ENCODE peak calls at places on chromosome 1, in four cellular contexts. F is neural progenitor cell, I is Panc1, H is AG09309. S is an unnamed sample.

GRCh38 chr1:158046726-158047510 is 53.5 kb downstream of the KIRREL1 start:
- DNase-seq in I (no peak), F (no peak), H (no peak), S (no peak)

GRCh38 chr1:22096036-22096435 is 43.5 kb downstream of the CDC42 start:
- DNase-seq in I (no peak), F (no peak), H (no peak), S (no peak)

GRCh38 chr1:38444311-38444710 is 397.7 kb upstream of the POU3F1 start:
- DNase-seq in H (peak; percentile 20), F (peak; percentile 57), I (no peak), S (no peak)

GRCh38 chr1:78092686-78093085 is 46.9 kb downstream of the GIPC2 start:
- DNase-seq in H (no peak), I (no peak), F (no peak), S (no peak)

GRCh38 chr1:36094621-36095061 is 5.9 kb downstream of the ADPRS start:
- DNase-seq in F (no peak), I (no peak), H (no peak), S (no peak)

GRCh38 chr1:66764994-66765578 is 12.8 kb downstream of the DYNLT5 start:
- DNase-seq in F (peak; percentile 37), I (peak; percentile 60), H (peak; percentile 34), S (no peak)

GRCh38 chr1:166908942-166909341 is 32.9 kb upstream of the TADA1 start:
- DNase-seq in H (peak; percentile 5), F (no peak), I (no peak), S (no peak)

GRCh38 chr1:19439464-19440171 is 45.7 kb downstream of the CAPZB start:
- DNase-seq in F (peak; percentile 49), H (no peak), I (no peak), S (no peak)

GRCh38 chr1:56644941-56645662 is at the start of gene PRKAA2:
- DNase-seq in F (peak; percentile 88), I (no peak), H (no peak), S (peak; percentile 39)

GRCh38 chr1:102853701-102854187 is 254.6 kb downstream of the COL11A1 start:
- DNase-seq in I (no peak), H (no peak), F (no peak), S (no peak)

GRCh38 chr1:212234431-212235298 is 50.5 kb upstream of the PPP2R5A start:
- DNase-seq in I (peak; percentile 60), F (no peak), H (peak; percentile 93), S (no peak)

GRCh38 chr1:14365226-14365994 is 233.1 kb upstream of the KAZN start:
- DNase-seq in F (no peak), I (no peak), H (no peak), S (no peak)

GRCh38 chr1:14363191-14363590 is 235.3 kb upstream of the KAZN start:
- DNase-seq in I (no peak), F (no peak), H (no peak), S (no peak)

GRCh38 chr1:14362331-14362730 is 236.2 kb upstream of the KAZN start:
- DNase-seq in F (no peak), I (no peak), H (no peak), S (no peak)

GRCh38 chr1:14366361-14367018 is 232.0 kb upstream of the KAZN start:
- DNase-seq in F (peak; percentile 60), H (no peak), I (no peak), S (no peak)

DNA sequence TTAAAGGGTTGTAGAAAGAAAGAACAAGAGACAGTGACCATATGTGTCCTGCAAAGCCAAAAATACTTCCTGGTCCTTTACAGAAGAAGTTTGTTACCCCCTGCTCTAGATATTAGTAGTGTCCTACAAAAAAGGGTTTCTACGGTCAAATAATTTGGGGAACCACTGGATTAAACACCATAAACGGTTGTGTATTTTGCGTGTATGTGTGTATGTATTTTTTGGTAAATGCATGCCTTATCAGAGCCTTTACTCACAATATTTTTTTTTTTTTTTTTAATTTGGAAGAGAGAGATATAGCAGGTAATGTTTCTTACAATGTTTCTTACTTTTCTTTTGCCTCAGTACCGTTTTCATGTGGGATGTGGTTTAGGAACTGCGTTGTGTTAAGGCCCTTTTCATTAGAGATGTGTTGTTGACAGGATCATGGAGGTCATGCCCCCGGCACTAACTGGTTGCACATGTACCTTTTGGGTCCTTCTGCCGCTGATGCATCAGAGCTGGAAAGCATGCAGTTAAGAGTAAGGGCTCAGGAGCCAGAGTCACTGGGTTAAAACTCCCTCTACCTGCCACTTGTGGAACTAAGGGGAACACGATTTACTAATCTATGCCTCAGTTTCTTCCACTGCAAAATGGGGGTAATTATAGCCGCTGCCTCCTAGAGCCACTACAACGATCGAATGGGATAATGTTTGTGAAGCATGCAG is 234.6 kb upstream of the KAZN start:
- DNase-seq in H (no peak), I (no peak), F (no peak), S (no peak)
- TF ChIP-seq CTCF in H (no peak), I (peak; percentile 18), F (peak; percentile 7), S (no peak)

GRCh38 chr1:58454807-58455206 is 91.7 kb downstream of the OMA1 start:
- DNase-seq in H (no peak), F (no peak), I (no peak), S (no peak)
- TF ChIP-seq CTCF in H (no peak), F (no peak), I (no peak), S (no peak)

GRCh38 chr1:153682730-153683129 is 4.2 kb downstream of the NPR1 start:
- DNase-seq in F (no peak), H (no peak), I (no peak), S (no peak)

GRCh38 chr1:153677718-153678518 is 570 bp upstream of the NPR1 start:
- DNase-seq in H (no peak), F (peak; percentile 81), I (peak; percentile 51), S (peak; percentile 40)

GRCh38 chr1:153680120-153680403 is 1.6 kb downstream of the NPR1 start:
- DNase-seq in F (no peak), I (no peak), H (no peak), S (no peak)

GRCh38 chr1:153678519-153679336 is at the start of gene NPR1:
- DNase-seq in I (no peak), H (no peak), F (peak; percentile 49), S (peak; percentile 37)

DNA sequence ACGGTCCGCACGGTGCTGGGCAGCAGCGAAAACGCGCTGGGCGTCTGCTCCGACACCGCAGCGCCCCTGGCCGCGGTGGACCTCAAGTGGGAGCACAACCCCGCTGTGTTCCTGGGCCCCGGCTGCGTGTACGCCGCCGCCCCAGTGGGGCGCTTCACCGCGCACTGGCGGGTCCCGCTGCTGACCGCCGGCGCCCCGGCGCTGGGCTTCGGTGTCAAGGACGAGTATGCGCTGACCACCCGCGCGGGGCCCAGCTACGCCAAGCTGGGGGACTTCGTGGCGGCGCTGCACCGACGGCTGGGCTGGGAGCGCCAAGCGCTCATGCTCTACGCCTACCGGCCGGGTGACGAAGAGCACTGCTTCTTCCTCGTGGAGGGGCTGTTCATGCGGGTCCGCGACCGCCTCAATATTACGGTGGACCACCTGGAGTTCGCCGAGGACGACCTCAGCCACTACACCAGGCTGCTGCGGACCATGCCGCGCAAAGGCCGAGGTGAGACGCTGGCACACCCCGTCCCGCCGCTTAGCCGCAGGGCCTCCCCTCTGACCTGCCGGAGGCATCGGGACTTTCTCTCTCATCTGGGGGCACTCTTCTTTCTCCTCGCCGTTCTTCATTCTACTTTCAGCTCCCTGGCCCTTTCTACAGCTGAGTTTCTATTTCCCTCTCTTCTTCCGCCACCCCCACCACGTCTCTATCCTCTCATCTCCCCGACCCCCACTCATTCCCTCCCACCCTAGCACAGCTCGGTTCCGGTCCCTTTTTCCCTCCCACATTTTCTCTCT is 1.0 kb downstream of the NPR1 start:
- DNase-seq in F (peak; percentile 70), H (no peak), I (no peak), S (peak; percentile 44)
- TF ChIP-seq CTCF in F (peak; percentile 35), H (no peak), I (no peak), S (no peak)

GRCh38 chr1:194469282-194469681 is 1282.9 kb upstream of the B3GALT2 start:
- DNase-seq in I (no peak), H (no peak), F (no peak), S (no peak)

GRCh38 chr1:194466706-194467105 is 1280.3 kb upstream of the B3GALT2 start:
- DNase-seq in H (no peak), F (peak; percentile 31), I (no peak), S (no peak)
- TF ChIP-seq CTCF in H (no peak), F (peak; percentile 49), I (peak; percentile 38), S (no peak)

DNA sequence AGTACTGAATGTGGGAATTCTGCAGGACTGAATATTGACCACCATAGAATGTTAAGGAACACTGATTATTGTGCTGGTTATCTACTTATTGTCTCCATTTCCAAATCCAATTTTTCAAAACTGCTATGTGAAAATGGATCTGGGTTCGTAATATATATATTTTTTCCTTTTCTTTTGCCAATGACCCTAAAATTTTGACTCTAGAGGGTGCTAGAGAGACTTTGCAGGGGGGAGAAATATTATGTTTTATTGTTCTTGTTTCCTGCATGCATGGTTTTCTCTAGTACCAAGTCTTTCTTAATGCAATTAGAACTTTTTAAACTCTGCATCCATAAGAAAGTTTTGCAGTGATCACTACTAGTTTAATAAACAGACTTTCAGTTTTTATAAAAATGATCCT is 1256.9 kb downstream of the BRINP3 start:
- DNase-seq in F (no peak), H (no peak), I (no peak), S (no peak)
- TF ChIP-seq CTCF in F (peak; percentile 39), H (no peak), I (peak; percentile 11), S (no peak)

GRCh38 chr1:16138772-16139221 is 17.1 kb downstream of the EPHA2 start:
- DNase-seq in H (no peak), F (no peak), I (no peak), S (no peak)
- TF ChIP-seq CTCF in H (no peak), F (no peak), I (no peak), S (no peak)

GRCh38 chr1:51088474-51088873 is 13.6 kb upstream of the C1orf185 start:
- DNase-seq in F (no peak), I (peak; percentile 5), H (no peak), S (no peak)
- TF ChIP-seq CTCF in F (no peak), I (peak; percentile 39), H (peak; percentile 38), S (no peak)

DNA sequence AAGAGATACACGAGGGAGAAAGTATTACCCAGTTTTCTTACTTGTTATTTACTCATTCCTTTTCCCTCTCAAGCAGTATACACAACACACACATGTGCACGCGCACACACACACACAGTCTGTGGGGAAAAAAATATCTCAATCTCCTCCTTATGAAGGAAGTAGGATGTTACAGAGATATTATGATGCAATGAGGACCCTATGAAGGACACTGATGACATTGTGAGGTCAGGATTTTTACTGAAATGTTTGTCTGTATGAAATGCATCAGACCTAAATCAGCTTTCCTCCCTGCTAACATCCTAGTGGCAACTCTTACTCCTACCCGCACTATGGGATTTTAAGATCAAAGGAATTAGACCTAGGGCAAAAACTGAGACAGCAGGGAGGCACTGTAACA is at the start of gene WDR64:
- DNase-seq in F (no peak), I (no peak), H (no peak), S (no peak)
- TF ChIP-seq CTCF in F (no peak), I (no peak), H (no peak), S (no peak)